ENCODE peak calls at places on chromosomes 1 and 21, in six cellular contexts. D is A549, O is IMR-90, W is HEK293T, X is K562, K is GM12878. M is an unnamed sample.

GRCh38 chr1:174654553-174654952 is 206.8 kb downstream of the GPR52 start:
- DNase-seq in K (no peak), W (no peak), O (no peak), D (no peak), X (no peak), M (no peak)

GRCh38 chr1:210369425-210369824 is 40.7 kb downstream of the HHAT start:
- DNase-seq in D (no peak), K (no peak), W (no peak), O (no peak), X (no peak), M (no peak)

GRCh38 chr1:64387382-64388066 is 82.4 kb upstream of the CACHD1 start:
- DNase-seq in W (no peak), X (no peak), D (no peak), K (no peak), O (no peak), M (no peak)

GRCh38 chr1:115112496-115113375 is 23.4 kb upstream of the TSPAN2 start:
- DNase-seq in K (no peak), W (peak; percentile 73), O (no peak), D (no peak), X (peak; percentile 59), M (no peak)

GRCh38 chr1:111679541-111679940 is 59.7 kb downstream of the INKA2 start:
- DNase-seq in W (no peak), O (no peak), K (no peak), X (no peak), D (no peak), M (peak; percentile 40)

GRCh38 chr1:14968251-14968812 is 185.2 kb upstream of the TMEM51 start:
- DNase-seq in D (no peak), K (no peak), X (no peak), O (peak; percentile 91), W (no peak), M (no peak)

GRCh38 chr1:26730695-26731094 is 34.9 kb downstream of the ARID1A start:
- DNase-seq in D (no peak), X (no peak), O (peak; percentile 90), K (no peak), W (no peak), M (no peak)

GRCh38 chr1:180137767-180138166 is 16.9 kb upstream of the QSOX1 start:
- DNase-seq in D (no peak), X (no peak), K (no peak), W (no peak), O (no peak), M (no peak)

GRCh38 chr1:238484121-238484520 is 593.4 kb upstream of the ZP4 start:
- DNase-seq in D (no peak), K (no peak), O (peak; percentile 44), W (no peak), X (no peak), M (no peak)

GRCh38 chr1:97050501-97050900 is 328.9 kb downstream of the PTBP2 start:
- DNase-seq in W (peak; percentile 14), K (no peak), O (peak; percentile 59), X (no peak), D (no peak), M (no peak)

GRCh38 chr1:14598498-14599172 is at the start of gene KAZN:
- DNase-seq in X (peak; percentile 34), D (no peak), W (peak; percentile 57), K (no peak), O (no peak), M (no peak)

GRCh38 chr1:158649052-158649451 is 37.5 kb downstream of the SPTA1 start:
- DNase-seq in X (no peak), O (no peak), D (no peak), K (no peak), W (no peak), M (no peak)

GRCh38 chr1:242245255-242245654 is 246.4 kb upstream of the MAP1LC3C start:
- DNase-seq in W (no peak), K (no peak), X (no peak), D (no peak), O (no peak), M (no peak)

GRCh38 chr1:176843352-176844297 is 320.9 kb downstream of the ASTN1 start:
- DNase-seq in O (peak; percentile 41), D (no peak), W (peak; percentile 48), K (no peak), X (peak; percentile 22), M (peak; percentile 7)

GRCh38 chr1:248811514-248812490 is 13.9 kb downstream of the SH3BP5L start:
- DNase-seq in X (no peak), D (no peak), W (no peak), O (no peak), K (no peak), M (no peak)

GRCh38 chr21:28464988-28465387 is 527.7 kb downstream of the LTN1 start:
- DNase-seq in W (no peak), X (no peak), D (no peak), K (no peak), O (no peak), M (no peak)

GRCh38 chr1:35600593-35600992 is 27.5 kb downstream of the TFAP2E start:
- DNase-seq in W (no peak), K (no peak), X (no peak), O (no peak), D (no peak), M (no peak)

GRCh38 chr1:207032528-207033017 is at the start of gene C1orf116:
- DNase-seq in K (no peak), X (peak; percentile 98), W (no peak), D (peak; percentile 76), O (no peak), M (peak; percentile 60)

GRCh38 chr1:12191242-12192032 is 24.6 kb downstream of the TNFRSF1B start:
- DNase-seq in D (no peak), K (no peak), W (peak; percentile 59), X (no peak), O (no peak), M (no peak)

GRCh38 chr21:43853851-43854772 is 10.9 kb upstream of the AGPAT3 start:
- DNase-seq in K (no peak), X (no peak), O (no peak), W (no peak), D (no peak), M (no peak)

GRCh38 chr1:174652496-174653280 is 204.9 kb downstream of the GPR52 start:
- DNase-seq in W (no peak), X (no peak), D (no peak), K (no peak), O (no peak), M (peak; percentile 5)

GRCh38 chr1:51237714-51238403 is 1.8 kb downstream of the RNF11 start:
- DNase-seq in K (no peak), O (peak; percentile 69), D (no peak), W (no peak), X (peak; percentile 16), M (no peak)

GRCh38 chr1:42040159-42040558 is 113.1 kb upstream of the GUCA2B start:
- DNase-seq in O (no peak), D (no peak), K (no peak), X (no peak), W (no peak), M (no peak)

GRCh38 chr1:174448964-174449363 is 1.2 kb downstream of the GPR52 start:
- DNase-seq in O (peak; percentile 40), D (no peak), K (no peak), X (no peak), W (no peak), M (no peak)

GRCh38 chr1:226110249-226111108 is 48.0 kb downstream of the H3-3A start:
- DNase-seq in O (peak; percentile 58), X (peak; percentile 88), W (peak; percentile 69), K (peak; percentile 41), D (peak; percentile 58), M (no peak)

GRCh38 chr1:224113545-224113917 is 380 bp upstream of the FBXO28 start:
- DNase-seq in W (no peak), K (no peak), D (no peak), O (no peak), X (no peak), M (no peak)

GRCh38 chr1:92464588-92465255 is 22.0 kb downstream of the GFI1 start:
- DNase-seq in X (no peak), O (no peak), W (no peak), K (no peak), D (no peak), M (no peak)

GRCh38 chr1:9111957-9112356 is 16.9 kb downstream of the GPR157 start:
- DNase-seq in K (no peak), O (no peak), W (no peak), X (no peak), D (no peak), M (peak; percentile 27)

GRCh38 chr1:215243275-215244054 is 160.9 kb downstream of the KCNK2 start:
- DNase-seq in O (peak; percentile 2), K (no peak), W (no peak), D (no peak), X (no peak), M (no peak)

GRCh38 chr1:243390315-243390875 is 134.6 kb downstream of the SDCCAG8 start:
- DNase-seq in K (no peak), X (no peak), O (no peak), W (no peak), D (no peak), M (no peak)

DNA sequence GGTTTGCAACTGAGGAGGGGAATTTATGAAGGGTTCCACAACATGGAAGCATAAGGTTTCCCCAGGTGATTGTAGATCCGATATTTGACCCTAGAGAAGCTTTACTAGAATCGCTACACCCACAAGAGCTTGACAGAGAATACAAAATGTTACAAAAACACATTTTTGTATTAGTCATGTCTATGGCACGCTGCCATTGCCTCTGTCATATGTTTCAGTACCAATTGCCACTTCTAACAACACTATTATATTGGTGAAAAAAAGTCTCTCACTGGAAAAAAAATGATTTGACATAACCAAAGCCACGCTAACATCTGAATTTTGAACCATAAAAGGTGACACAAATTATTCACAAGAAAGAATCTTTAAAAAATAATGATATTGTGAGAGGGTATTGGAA is 214.5 kb downstream of the KCNT2 start:
- DNase-seq in D (no peak), K (no peak), W (no peak), X (no peak), O (peak; percentile 41), M (no peak)
- TF ChIP-seq BHLHE40 in D (no peak), K (no peak), W (no peak), X (no peak), O (no peak), M (no peak)

GRCh38 chr21:36065497-36066036 is 4.3 kb upstream of the CBR1 start:
- DNase-seq in O (peak; percentile 65), K (no peak), X (no peak), W (no peak), D (no peak), M (peak; percentile 72)
- TF ChIP-seq BHLHE40 in O (no peak), K (no peak), X (no peak), W (no peak), D (no peak), M (no peak)

DNA sequence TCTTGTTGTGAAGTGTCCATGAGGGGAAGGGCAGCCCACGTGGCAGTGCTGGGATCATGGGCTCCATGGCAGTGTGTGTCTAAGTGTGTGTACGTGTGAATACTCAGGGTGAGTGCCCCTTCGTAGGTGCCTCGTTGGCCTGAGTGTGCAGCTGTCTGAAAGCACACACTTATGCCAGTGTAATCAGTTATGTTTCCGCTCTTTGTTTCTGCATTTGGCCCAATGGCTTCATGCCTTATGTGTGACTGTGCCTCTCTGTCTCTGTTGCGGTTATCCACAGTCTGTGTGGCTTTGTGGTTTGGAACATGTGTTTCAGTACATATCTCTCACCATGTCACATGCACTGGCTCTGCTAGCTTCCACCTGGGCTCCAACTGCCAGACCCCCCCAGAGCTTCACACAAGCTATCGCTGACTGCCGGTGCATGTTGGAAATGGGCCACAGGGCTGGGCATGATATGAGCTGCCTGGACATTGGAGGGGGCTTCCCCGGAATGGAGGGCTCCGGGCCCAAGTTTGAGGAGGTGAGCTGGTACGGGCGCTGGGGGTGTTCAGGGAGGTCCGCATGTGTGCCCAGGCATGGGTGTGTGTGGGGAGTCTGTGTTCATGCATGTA is 70.3 kb upstream of the TINAGL1 start:
- DNase-seq in W (no peak), O (peak; percentile 84), X (no peak), D (no peak), K (peak; percentile 83), M (no peak)
- TF ChIP-seq BHLHE40 in W (no peak), O (peak; percentile 79), X (peak; percentile 45), D (no peak), K (peak; percentile 91), M (no peak)

GRCh38 chr1:205983925-205984725 is 19.1 kb downstream of the RAB7B start:
- DNase-seq in D (peak; percentile 62), X (peak; percentile 69), O (peak; percentile 55), K (no peak), W (peak; percentile 77), M (peak; percentile 80)
- TF ChIP-seq BHLHE40 in D (no peak), X (no peak), O (no peak), K (no peak), W (no peak), M (no peak)